ENCODE peak calls at places on chromosome 6, in eight cellular contexts. X, K, O, Y, M, A, C and F are unnamed samples.

GRCh38 chr6:47669684-47670515 is 28.5 kb upstream of the ADGRF4 start:
- DNase-seq in X (no peak), K (no peak), O (no peak), Y (peak; percentile 2), M (peak; percentile 2), A (no peak), C (no peak), F (no peak)

GRCh38 chr6:11111769-11112437 is 378 bp upstream of the ERVFRD-1 start:
- DNase-seq in X (no peak), K (peak; percentile 18), O (no peak), Y (peak; percentile 28), M (no peak), A (no peak), C (no peak), F (no peak)

GRCh38 chr6:32149577-32149845 is 2.2 kb downstream of the PRRT1 start:
- DNase-seq in X (no peak), K (no peak), O (no peak), Y (no peak), M (no peak), A (no peak), C (no peak), F (no peak)

GRCh38 chr6:142871910-142872331 is 73.1 kb downstream of the HIVEP2 start:
- DNase-seq in X (peak; percentile 93), K (peak; percentile 58), O (peak; percentile 10), Y (no peak), M (peak; percentile 93), A (peak; percentile 47), C (peak; percentile 96), F (no peak)

GRCh38 chr6:28941681-28942448 is 18.1 kb upstream of the TRIM27 start:
- DNase-seq in X (no peak), K (no peak), O (no peak), Y (no peak), M (peak; percentile 23), A (no peak), C (no peak), F (no peak)

GRCh38 chr6:337782-338464 is 45.6 kb downstream of the DUSP22 start:
- DNase-seq in X (no peak), K (no peak), O (no peak), Y (no peak), M (no peak), A (no peak), C (no peak), F (no peak)

GRCh38 chr6:135637701-135638100 is 140.2 kb upstream of the AHI1 start:
- DNase-seq in X (no peak), K (no peak), O (no peak), Y (no peak), M (peak; percentile 32), A (no peak), C (no peak), F (no peak)

GRCh38 chr6:159968295-159969203 is at the start of gene IGF2R:
- DNase-seq in X (peak; percentile 64), K (peak; percentile 93), O (peak; percentile 87), Y (peak; percentile 88), M (peak; percentile 96), A (peak; percentile 94), C (no peak), F (peak; percentile 96)

GRCh38 chr6:142633317-142633716 is 311.7 kb downstream of the HIVEP2 start:
- DNase-seq in X (no peak), K (no peak), O (no peak), Y (no peak), M (no peak), A (no peak), C (no peak), F (no peak)

GRCh38 chr6:111842891-111843290 is 30.4 kb downstream of the FYN start:
- DNase-seq in X (peak; percentile 11), K (no peak), O (no peak), Y (no peak), M (no peak), A (no peak), C (no peak), F (no peak)

GRCh38 chr6:20404641-20405032 is 3.0 kb downstream of the E2F3 start:
- DNase-seq in X (peak; percentile 71), K (peak; percentile 56), O (peak; percentile 41), Y (peak; percentile 82), M (peak; percentile 82), A (peak; percentile 27), C (peak; percentile 48), F (no peak)

GRCh38 chr6:14277405-14277930 is 159.9 kb downstream of the CD83 start:
- DNase-seq in X (no peak), K (no peak), O (no peak), Y (no peak), M (no peak), A (no peak), C (no peak), F (no peak)

GRCh38 chr6:27545271-27546046 is 72.6 kb upstream of the ZNF184 start:
- DNase-seq in X (peak; percentile 73), K (peak; percentile 40), O (no peak), Y (no peak), M (peak; percentile 47), A (no peak), C (no peak), F (no peak)

GRCh38 chr6:111823831-111824607 is 49.2 kb downstream of the FYN start:
- DNase-seq in X (peak; percentile 54), K (no peak), O (no peak), Y (no peak), M (peak; percentile 77), A (no peak), C (peak; percentile 57), F (no peak)

GRCh38 chr6:74606488-74607135 is 599.2 kb downstream of the COL12A1 start:
- DNase-seq in X (peak; percentile 74), K (no peak), O (no peak), Y (no peak), M (peak; percentile 94), A (no peak), C (peak; percentile 89), F (no peak)